ENCODE peak calls at places on chromosomes 3 and 15, in four cellular contexts. P, F, R and E are unnamed samples.

GRCh38 chr3:17233398-17233800 is 348.6 kb downstream of the PLCL2 start:
- DNase-seq in P (no peak), F (no peak), R (peak; percentile 24), E (no peak)

GRCh38 chr3:153165211-153165815 is 3.3 kb downstream of the RAP2B start:
- DNase-seq in P (no peak), R (no peak), F (no peak), E (no peak)

GRCh38 chr3:112092439-112093179 is 6.4 kb downstream of the C3orf52 start:
- DNase-seq in R (no peak), P (no peak), F (no peak), E (no peak)

GRCh38 chr3:120137548-120137947 is 43.3 kb upstream of the GSK3B start:
- DNase-seq in P (no peak), F (no peak), R (no peak), E (no peak)

GRCh38 chr3:197226179-197226578 is 72.2 kb downstream of the DLG1 start:
- DNase-seq in R (no peak), P (no peak), F (no peak), E (no peak)

GRCh38 chr3:181311186-181311585 is 321.6 kb upstream of the DNAJC19 start:
- DNase-seq in P (no peak), F (no peak), R (no peak), E (no peak)

GRCh38 chr3:87000940-87001339 is 10.0 kb upstream of the VGLL3 start:
- DNase-seq in F (no peak), R (no peak), P (no peak), E (no peak)

GRCh38 chr3:18556503-18556902 is 131.4 kb upstream of the SATB1 start:
- DNase-seq in F (no peak), P (no peak), R (no peak), E (no peak)

GRCh38 chr3:95926904-95927501 is 887.4 kb upstream of the EPHA6 start:
- DNase-seq in P (no peak), F (no peak), R (no peak), E (no peak)

GRCh38 chr3:121562148-121562547 is 5.6 kb upstream of the ARGFX start:
- DNase-seq in F (no peak), R (no peak), P (no peak), E (no peak)

GRCh38 chr3:132134611-132135010 is 99.8 kb upstream of the CPNE4 start:
- DNase-seq in F (no peak), R (peak; percentile 64), P (no peak), E (peak; percentile 74)

GRCh38 chr15:32879980-32880379 is 162.2 kb downstream of the GREM1 start:
- DNase-seq in F (no peak), R (no peak), P (no peak), E (no peak)

GRCh38 chr3:186930143-186930638 is at the start of gene ST6GAL1:
- DNase-seq in R (no peak), F (peak; percentile 90), P (no peak), E (no peak)

GRCh38 chr15:99682455-99682854 is 50.8 kb downstream of the LYSMD4 start:
- DNase-seq in R (no peak), P (no peak), F (no peak), E (peak; percentile 57)

GRCh38 chr15:101459579-101460300 is 29.8 kb downstream of the PCSK6 start:
- DNase-seq in R (no peak), P (no peak), F (no peak), E (no peak)

GRCh38 chr3:48711727-48712126 is 5.3 kb downstream of the IP6K2 start:
- DNase-seq in P (no peak), R (no peak), F (no peak), E (no peak)

GRCh38 chr3:106588739-106589138 is 719.9 kb upstream of the CBLB start:
- DNase-seq in R (no peak), P (no peak), F (no peak), E (no peak)

GRCh38 chr15:82820128-82820527 is 10.7 kb downstream of the WHAMM start:
- DNase-seq in F (no peak), P (no peak), R (no peak), E (no peak)

GRCh38 chr3:177499779-177500423 is 302.6 kb upstream of the TBL1XR1 start:
- DNase-seq in F (no peak), R (no peak), P (no peak), E (no peak)

GRCh38 chr3:194577985-194578905 is 55.0 kb downstream of the TMEM44 start:
- DNase-seq in P (no peak), R (peak; percentile 78), F (no peak), E (peak; percentile 71)

GRCh38 chr3:194573680-194574437 is 59.4 kb downstream of the TMEM44 start:
- DNase-seq in R (no peak), F (peak; percentile 21), P (no peak), E (no peak)

GRCh38 chr3:194574639-194575483 is 58.4 kb downstream of the TMEM44 start:
- DNase-seq in R (no peak), P (no peak), F (no peak), E (no peak)

GRCh38 chr3:194572944-194573491 is 60.2 kb downstream of the TMEM44 start:
- DNase-seq in R (no peak), F (no peak), P (no peak), E (no peak)

DNA sequence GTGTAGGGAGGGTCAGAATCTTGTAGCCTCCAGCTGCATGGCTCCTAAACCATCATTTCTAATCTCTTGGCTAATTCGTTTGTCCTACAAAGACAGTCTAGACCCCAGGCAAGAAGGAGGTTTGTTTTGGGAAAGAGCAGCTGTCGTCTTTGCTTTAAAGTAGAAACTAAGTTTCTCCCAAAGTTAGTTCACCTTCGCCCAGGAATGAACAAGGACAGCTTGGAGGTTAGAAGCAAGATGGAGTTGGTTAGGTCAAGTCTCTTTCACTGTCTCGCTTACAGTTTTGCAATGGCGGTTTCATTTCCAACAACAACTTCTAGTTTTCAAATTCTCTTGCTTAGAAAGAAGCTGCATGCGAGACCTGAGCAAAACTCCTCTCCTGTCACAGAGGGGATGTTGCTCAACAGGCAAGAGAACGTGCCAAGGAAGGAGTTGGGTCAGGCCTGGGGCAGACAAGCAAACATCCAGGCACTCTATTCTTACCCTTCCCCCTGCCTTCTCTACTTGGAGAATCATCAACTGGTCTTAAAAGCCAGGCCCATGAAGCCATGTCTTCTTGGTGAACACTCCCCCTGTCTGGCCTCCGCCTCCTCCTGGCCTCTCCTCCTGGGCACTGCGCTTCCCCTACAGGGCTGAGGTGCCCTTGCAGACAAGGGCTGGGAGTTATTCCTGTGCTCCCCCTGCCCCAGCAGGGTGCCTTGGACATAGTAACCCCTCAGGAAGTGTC is 57.6 kb downstream of the TMEM44 start:
- DNase-seq in P (no peak), F (no peak), R (no peak), E (no peak)
- TF ChIP-seq CTCF in P (no peak), F (no peak), R (no peak), E (no peak)

DNA sequence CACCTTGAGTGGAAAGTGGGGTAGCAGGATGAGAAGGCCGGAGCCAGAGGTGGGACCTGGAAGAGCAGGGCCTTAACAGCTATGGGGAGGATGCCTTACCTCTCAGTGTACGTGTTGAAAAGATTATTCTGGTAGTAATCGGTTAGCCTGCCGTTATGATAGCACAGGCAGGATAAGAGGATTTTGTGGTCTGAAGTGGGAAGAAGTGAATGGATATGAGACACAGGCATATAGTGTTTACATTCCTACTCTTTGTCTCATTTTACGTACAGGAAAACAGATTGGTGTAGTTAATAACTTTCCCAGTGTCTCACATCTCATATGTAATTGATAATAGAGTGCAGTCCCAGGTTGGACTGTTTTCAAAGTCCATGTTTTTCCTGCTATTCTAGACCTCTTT is 172.3 kb downstream of the KLHL25 start:
- DNase-seq in F (no peak), R (no peak), P (no peak), E (no peak)
- TF ChIP-seq CTCF in F (no peak), R (no peak), P (no peak), E (no peak)

GRCh38 chr3:143071776-143072175 is 47.8 kb upstream of the CHST2 start:
- DNase-seq in R (no peak), F (no peak), P (no peak), E (no peak)

GRCh38 chr3:143068059-143068458 is 51.5 kb upstream of the CHST2 start:
- DNase-seq in R (no peak), F (no peak), P (no peak), E (no peak)

GRCh38 chr3:143067201-143067600 is 52.4 kb upstream of the CHST2 start:
- DNase-seq in R (no peak), F (no peak), P (no peak), E (no peak)

GRCh38 chr3:143066033-143066432 is 53.5 kb upstream of the CHST2 start:
- DNase-seq in P (no peak), F (no peak), R (no peak), E (no peak)

GRCh38 chr3:143070977-143071551 is 48.5 kb upstream of the CHST2 start:
- DNase-seq in R (no peak), F (no peak), P (no peak), E (peak; percentile 88)
- TF ChIP-seq CTCF in R (no peak), F (no peak), P (peak; percentile 62), E (peak; percentile 26)

GRCh38 chr3:125045965-125046364 is 9.8 kb downstream of the HEG1 start:
- DNase-seq in P (no peak), R (no peak), F (no peak), E (no peak)
- TF ChIP-seq CTCF in P (peak; percentile 64), R (no peak), F (no peak), E (peak; percentile 58)